ENCODE peak calls at places on chromosomes 6 and 20, in six cellular contexts. A is HCT116, W is SK-N-SH, Q is HepG2, O is K562, M is H1. U is an unnamed sample.

GRCh38 chr6:7087491-7087979 is 20.2 kb upstream of the RREB1 start:
- DNase-seq in W (no peak), Q (no peak), M (no peak), A (no peak), O (no peak), U (no peak)

GRCh38 chr6:29071831-29072723 is 15.0 kb downstream of the OR2B3 start:
- DNase-seq in O (peak), M (peak), A (peak), W (peak), Q (peak), U (peak)

GRCh38 chr6:146029573-146030184 is 817 bp downstream of the GRM1 start:
- DNase-seq in Q (no peak), W (peak), M (no peak), O (no peak), A (no peak), U (no peak)

GRCh38 chr6:107911711-107912110 is 46.3 kb downstream of the SEC63 start:
- DNase-seq in M (no peak), W (no peak), Q (no peak), A (no peak), O (no peak), U (no peak)

GRCh38 chr6:19983374-19983773 is 146.2 kb downstream of the ID4 start:
- DNase-seq in O (no peak), W (no peak), M (no peak), A (no peak), Q (no peak), U (no peak)

GRCh38 chr20:60031107-60031506 is 72.9 kb downstream of the CDH26 start:
- DNase-seq in A (no peak), M (no peak), Q (no peak), O (no peak), W (no peak), U (no peak)

GRCh38 chr6:15303162-15303919 is 57.5 kb downstream of the JARID2 start:
- DNase-seq in M (no peak), A (no peak), O (no peak), W (no peak), Q (no peak), U (no peak)

GRCh38 chr6:44829811-44830210 is 442.3 kb downstream of the CDC5L start:
- DNase-seq in O (no peak), M (no peak), A (no peak), Q (no peak), W (no peak), U (no peak)

GRCh38 chr6:158439255-158439654 is 120.6 kb upstream of the TMEM181 start:
- DNase-seq in W (no peak), M (no peak), O (no peak), A (no peak), Q (no peak), U (no peak)

GRCh38 chr6:69026243-69026642 is 391.2 kb downstream of the ADGRB3 start:
- DNase-seq in W (no peak), Q (no peak), O (no peak), A (no peak), M (no peak), U (no peak)

GRCh38 chr20:7231303-7231702 is 463.8 kb downstream of the BMP2 start:
- DNase-seq in M (no peak), W (no peak), O (no peak), A (no peak), Q (no peak), U (no peak)

GRCh38 chr20:20732641-20733040 is 20.2 kb upstream of the RALGAPA2 start:
- DNase-seq in W (no peak), O (no peak), A (no peak), Q (no peak), M (no peak), U (no peak)

GRCh38 chr6:57294829-57295228 is 22.6 kb upstream of the PRIM2 start:
- DNase-seq in A (no peak), W (no peak), O (no peak), Q (no peak), M (no peak), U (no peak)

GRCh38 chr20:51095755-51096509 is 73.0 kb upstream of the KCNG1 start:
- DNase-seq in A (no peak), O (no peak), Q (no peak), M (no peak), W (no peak), U (no peak)

GRCh38 chr6:157579467-157580031 is 198.6 kb downstream of the ZDHHC14 start:
- DNase-seq in M (no peak), Q (no peak), A (no peak), O (no peak), W (no peak), U (no peak)

GRCh38 chr6:35296931-35297330 is 687 bp upstream of the DEF6 start:
- DNase-seq in A (no peak), O (no peak), W (no peak), M (no peak), Q (no peak), U (no peak)

GRCh38 chr20:57160985-57161384 is 105.5 kb downstream of the BMP7 start:
- DNase-seq in Q (no peak), M (no peak), W (no peak), O (no peak), A (no peak), U (no peak)

GRCh38 chr20:34507661-34508060 is 8.6 kb upstream of the DYNLRB1 start:
- DNase-seq in M (no peak), Q (no peak), O (no peak), W (no peak), A (no peak), U (no peak)

GRCh38 chr20:10842116-10842515 is 168.3 kb upstream of the JAG1 start:
- DNase-seq in O (no peak), W (no peak), A (no peak), Q (no peak), M (no peak), U (peak)

GRCh38 chr6:35299674-35300073 is 2.1 kb downstream of the DEF6 start:
- DNase-seq in Q (no peak), A (no peak), O (no peak), W (no peak), M (no peak), U (no peak)

GRCh38 chr6:18362058-18362561 is 25.0 kb upstream of the RNF144B start:
- DNase-seq in W (no peak), A (no peak), M (no peak), Q (no peak), O (no peak), U (no peak)

GRCh38 chr6:16800942-16801341 is 39.7 kb upstream of the ATXN1 start:
- DNase-seq in W (no peak), O (no peak), Q (no peak), M (no peak), A (no peak), U (no peak)

GRCh38 chr6:39724787-39725631 is at the start of gene KIF6:
- DNase-seq in M (peak), W (peak), A (no peak), O (peak), Q (peak), U (peak)

GRCh38 chr6:169564453-169565240 is 137.2 kb downstream of the WDR27 start:
- DNase-seq in W (no peak), O (no peak), Q (no peak), M (no peak), A (no peak), U (no peak)

GRCh38 chr6:82441047-82441770 is 77.6 kb downstream of the TPBG start:
- DNase-seq in O (no peak), M (no peak), Q (no peak), W (peak), A (no peak), U (no peak)

GRCh38 chr6:43311681-43312080 is 3.1 kb upstream of the CRIP3 start:
- DNase-seq in M (no peak), Q (no peak), O (no peak), A (no peak), W (no peak), U (no peak)

GRCh38 chr6:92687278-92687677 is 732.1 kb downstream of the EPHA7 start:
- DNase-seq in O (no peak), M (no peak), Q (no peak), W (no peak), A (no peak), U (no peak)

GRCh38 chr6:4270001-4270400 is 134.6 kb upstream of the ECI2 start:
- DNase-seq in Q (no peak), M (no peak), A (no peak), O (no peak), W (no peak), U (no peak)

GRCh38 chr20:44594730-44595129 is 12.4 kb downstream of the PKIG start:
- DNase-seq in Q (no peak), O (no peak), M (no peak), A (no peak), W (no peak), U (no peak)

GRCh38 chr6:47440722-47441121 is 36.9 kb upstream of the CD2AP start:
- DNase-seq in O (no peak), A (no peak), W (no peak), M (no peak), Q (no peak), U (no peak)

GRCh38 chr6:3119040-3119723 is 671 bp downstream of the BPHL start:
- DNase-seq in W (no peak), Q (peak), A (no peak), M (no peak), O (no peak), U (no peak)

GRCh38 chr6:38262041-38262440 is 377.7 kb downstream of the BTBD9 start:
- DNase-seq in Q (peak), M (peak), W (no peak), A (no peak), O (no peak), U (peak)

GRCh38 chr6:27209167-27209566 is 38.3 kb upstream of the PRSS16 start:
- DNase-seq in A (no peak), M (no peak), Q (no peak), W (no peak), O (no peak), U (no peak)

GRCh38 chr20:1895674-1896496 is 678 bp downstream of the SIRPA start:
- DNase-seq in Q (no peak), W (no peak), O (no peak), A (no peak), M (no peak), U (no peak)

GRCh38 chr6:125188594-125189203 is 35.1 kb downstream of the TPD52L1 start:
- DNase-seq in O (no peak), W (no peak), M (no peak), A (no peak), Q (no peak), U (no peak)

GRCh38 chr20:57055345-57055744 is 211.1 kb downstream of the BMP7 start:
- DNase-seq in M (no peak), O (no peak), Q (no peak), W (no peak), A (no peak), U (no peak)

GRCh38 chr20:60266184-60266823 is 308.1 kb downstream of the CDH26 start:
- DNase-seq in Q (no peak), A (no peak), M (no peak), O (no peak), W (no peak), U (no peak)

DNA sequence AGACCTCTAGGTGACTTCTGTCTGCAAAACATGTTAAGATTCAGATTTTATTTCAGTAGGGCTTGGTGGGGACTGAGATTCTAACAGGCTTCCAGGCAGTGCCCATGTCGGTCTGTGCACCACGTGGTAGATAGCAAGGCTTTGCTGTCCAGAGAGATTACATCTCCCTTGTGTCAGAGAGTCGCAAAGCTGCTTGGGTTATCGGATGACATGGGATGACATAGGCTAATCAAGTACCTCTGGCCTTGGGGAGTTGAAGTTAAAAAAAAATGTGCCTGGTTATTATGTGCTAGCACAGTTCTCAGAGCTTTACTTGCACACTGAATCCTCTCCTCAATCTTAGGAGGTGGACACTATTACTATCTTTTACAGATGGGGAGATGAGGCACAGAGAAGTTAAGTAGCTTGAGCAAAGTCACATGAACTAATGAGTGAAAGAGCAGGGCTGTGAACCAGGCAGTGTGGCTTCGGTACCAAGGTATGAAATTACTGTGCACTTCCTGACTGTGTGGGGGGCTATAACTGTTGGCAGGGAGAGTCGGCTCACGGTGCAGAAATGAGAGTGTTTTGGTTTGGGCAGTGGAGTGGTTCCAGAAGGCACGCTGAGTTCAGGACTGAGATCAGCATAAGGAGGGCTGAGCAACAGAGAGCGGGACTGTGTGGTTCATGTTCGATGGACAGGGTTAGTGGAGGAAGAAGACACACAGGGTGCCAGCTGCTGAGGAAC is 41.1 kb downstream of the FARS2 start:
- DNase-seq in W (peak), Q (no peak), O (peak), M (no peak), A (no peak), U (no peak)
- TF ChIP-seq JUND in W (no peak), Q (no peak), O (peak), M (no peak), A (no peak), U (no peak)

GRCh38 chr6:95496769-95497426 is 80.4 kb upstream of the MANEA start:
- DNase-seq in W (no peak), M (no peak), Q (no peak), O (no peak), A (no peak), U (no peak)
- TF ChIP-seq JUND in W (no peak), M (no peak), Q (no peak), O (no peak), A (no peak), U (no peak)

DNA sequence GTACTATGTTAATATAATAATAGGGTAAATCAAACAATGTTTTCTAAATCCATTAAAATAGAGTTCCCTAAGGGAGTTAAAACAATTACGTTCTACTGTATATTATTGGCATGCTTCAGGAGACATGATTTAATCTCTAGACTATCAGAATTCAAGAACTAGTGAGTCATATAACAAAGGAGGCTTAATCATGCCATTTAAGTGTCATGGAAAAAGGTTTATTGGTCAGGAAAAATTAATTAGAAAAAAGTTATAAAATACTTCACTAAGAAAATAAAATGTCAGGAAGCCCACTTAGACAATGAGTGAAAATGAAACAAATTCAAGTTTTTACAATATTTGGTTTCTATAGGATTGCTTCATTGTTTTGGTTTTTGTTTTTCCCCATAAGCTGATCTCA is 34.7 kb downstream of the HCRTR2 start:
- DNase-seq in A (no peak), Q (no peak), O (no peak), M (no peak), W (no peak), U (no peak)
- TF ChIP-seq JUND in A (no peak), Q (no peak), O (no peak), M (no peak), W (no peak), U (no peak)

GRCh38 chr20:61771805-61772350 is 293.8 kb downstream of the TAF4 start:
- DNase-seq in O (no peak), M (no peak), A (no peak), Q (peak), W (no peak), U (no peak)
- TF ChIP-seq JUND in O (no peak), M (no peak), A (no peak), Q (no peak), W (no peak), U (no peak)